ENCODE peak calls at places on chromosomes 7 and 10, in seven cellular contexts. Y is H1, K is K562, D is HCT116, P is GM12878, E is HepG2, S is SK-N-SH. U is an unnamed sample.

GRCh38 chr7:3493499-3493898 is 192.4 kb downstream of the SDK1 start:
- DNase-seq in Y (no peak), K (no peak), D (no peak), P (no peak), E (peak; percentile 9), S (no peak), U (no peak)

GRCh38 chr10:667602-668143 is 21.8 kb downstream of the DIP2C start:
- DNase-seq in Y (peak; percentile 11), K (no peak), D (no peak), P (no peak), E (no peak), S (no peak), U (no peak)

GRCh38 chr7:5584091-5584490 is 160.5 kb upstream of the TNRC18 start:
- DNase-seq in Y (no peak), K (no peak), D (no peak), P (no peak), E (no peak), S (peak; percentile 57), U (no peak)

GRCh38 chr7:128879939-128880746 is 17.5 kb downstream of the ATP6V1F start:
- DNase-seq in Y (peak; percentile 89), K (peak; percentile 87), D (no peak), P (no peak), E (peak; percentile 41), S (peak; percentile 99), U (peak; percentile 93)

GRCh38 chr7:121529003-121529402 is 132.9 kb upstream of the FAM3C start:
- DNase-seq in Y (no peak), K (no peak), D (no peak), P (no peak), E (no peak), S (no peak), U (no peak)

GRCh38 chr10:14487511-14487909 is 156.8 kb upstream of the FRMD4A start:
- DNase-seq in Y (peak; percentile 19), K (no peak), D (no peak), P (no peak), E (no peak), S (no peak), U (no peak)

GRCh38 chr7:112580717-112581435 is 100.1 kb downstream of the LSMEM1 start:
- DNase-seq in Y (no peak), K (no peak), D (no peak), P (no peak), E (no peak), S (no peak), U (no peak)

GRCh38 chr7:131219277-131220041 is 108.2 kb upstream of the MKLN1 start:
- DNase-seq in Y (no peak), K (no peak), D (no peak), P (no peak), E (peak; percentile 37), S (no peak), U (no peak)

GRCh38 chr10:12501851-12502525 is 152.6 kb downstream of the CAMK1D start:
- DNase-seq in Y (peak; percentile 45), K (no peak), D (no peak), P (no peak), E (no peak), S (no peak), U (no peak)

GRCh38 chr10:12502526-12503274 is 153.4 kb downstream of the CAMK1D start:
- DNase-seq in Y (peak; percentile 35), K (no peak), D (no peak), P (no peak), E (no peak), S (no peak), U (no peak)

GRCh38 chr10:12500406-12501303 is 151.3 kb downstream of the CAMK1D start:
- DNase-seq in Y (peak; percentile 19), K (peak; percentile 18), D (no peak), P (no peak), E (no peak), S (no peak), U (no peak)

GRCh38 chr10:12499587-12499986 is 150.2 kb downstream of the CAMK1D start:
- DNase-seq in Y (no peak), K (no peak), D (no peak), P (no peak), E (no peak), S (no peak), U (no peak)

GRCh38 chr10:12501324-12501723 is 152.0 kb downstream of the CAMK1D start:
- DNase-seq in Y (no peak), K (no peak), D (no peak), P (no peak), E (peak; percentile 67), S (no peak), U (no peak)
- TF ChIP-seq JUND in Y (no peak), K (no peak), D (no peak), P (no peak), E (no peak), S (no peak), U (no peak)

GRCh38 chr7:67588631-67589030 is 592.0 kb downstream of the TYW1 start:
- DNase-seq in Y (no peak), K (no peak), D (no peak), P (no peak), E (no peak), S (no peak), U (no peak)

GRCh38 chr7:67593807-67594206 is 597.2 kb downstream of the TYW1 start:
- DNase-seq in Y (no peak), K (no peak), D (no peak), P (no peak), E (no peak), S (no peak), U (no peak)

GRCh38 chr7:67590649-67591048 is 594.0 kb downstream of the TYW1 start:
- DNase-seq in Y (no peak), K (no peak), D (no peak), P (no peak), E (no peak), S (no peak), U (no peak)

DNA sequence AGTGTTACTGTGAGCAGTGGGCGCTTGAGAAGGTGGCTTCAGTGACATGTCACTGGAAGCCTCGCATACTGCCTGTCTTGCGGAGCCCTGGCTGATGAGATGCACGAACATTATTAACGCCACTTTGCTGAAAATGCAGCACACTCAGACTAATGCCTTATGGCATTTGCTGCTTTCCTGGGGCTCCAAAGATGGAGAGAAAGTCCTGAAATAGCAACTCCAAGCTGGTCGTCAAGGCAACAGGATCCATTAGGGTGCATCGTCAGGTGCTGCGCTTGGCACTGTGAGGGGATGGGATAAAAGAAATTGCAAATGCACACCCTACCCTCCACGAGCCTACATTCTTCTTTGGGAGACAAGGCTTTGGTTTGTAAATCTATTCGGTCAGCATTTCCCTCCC is 592.5 kb downstream of the TYW1 start:
- DNase-seq in Y (no peak), K (no peak), D (no peak), P (no peak), E (no peak), S (no peak), U (no peak)
- TF ChIP-seq JUND in Y (no peak), K (no peak), D (no peak), P (no peak), E (no peak), S (no peak), U (no peak)

GRCh38 chr10:70462349-70462984 is 16.1 kb upstream of the PALD1 start:
- DNase-seq in Y (no peak), K (no peak), D (peak; percentile 56), P (no peak), E (no peak), S (peak; percentile 68), U (peak; percentile 15)
- TF ChIP-seq JUND in Y (no peak), K (no peak), D (no peak), P (no peak), E (no peak), S (no peak), U (no peak)

GRCh38 chr10:91683976-91684375 is 51.1 kb upstream of the PPP1R3C start:
- DNase-seq in Y (no peak), K (no peak), D (no peak), P (no peak), E (no peak), S (no peak), U (no peak)
- TF ChIP-seq JUND in Y (no peak), K (no peak), D (no peak), P (no peak), E (no peak), S (peak; percentile 81), U (no peak)

GRCh38 chr10:16187161-16187560 is 249.6 kb upstream of the PTER start:
- DNase-seq in Y (no peak), K (no peak), D (no peak), P (no peak), E (no peak), S (no peak), U (no peak)

GRCh38 chr10:16195178-16195769 is 241.5 kb upstream of the PTER start:
- DNase-seq in Y (no peak), K (no peak), D (no peak), P (peak; percentile 67), E (no peak), S (no peak), U (no peak)

GRCh38 chr10:16195894-16196293 is 240.9 kb upstream of the PTER start:
- DNase-seq in Y (no peak), K (no peak), D (no peak), P (no peak), E (no peak), S (no peak), U (no peak)

GRCh38 chr10:16193241-16193640 is 243.6 kb upstream of the PTER start:
- DNase-seq in Y (no peak), K (no peak), D (no peak), P (no peak), E (no peak), S (no peak), U (no peak)

GRCh38 chr10:16192337-16192736 is 244.5 kb upstream of the PTER start:
- DNase-seq in Y (no peak), K (no peak), D (no peak), P (no peak), E (no peak), S (no peak), U (no peak)
- TF ChIP-seq JUND in Y (no peak), K (no peak), D (no peak), P (no peak), E (no peak), S (no peak), U (no peak)

DNA sequence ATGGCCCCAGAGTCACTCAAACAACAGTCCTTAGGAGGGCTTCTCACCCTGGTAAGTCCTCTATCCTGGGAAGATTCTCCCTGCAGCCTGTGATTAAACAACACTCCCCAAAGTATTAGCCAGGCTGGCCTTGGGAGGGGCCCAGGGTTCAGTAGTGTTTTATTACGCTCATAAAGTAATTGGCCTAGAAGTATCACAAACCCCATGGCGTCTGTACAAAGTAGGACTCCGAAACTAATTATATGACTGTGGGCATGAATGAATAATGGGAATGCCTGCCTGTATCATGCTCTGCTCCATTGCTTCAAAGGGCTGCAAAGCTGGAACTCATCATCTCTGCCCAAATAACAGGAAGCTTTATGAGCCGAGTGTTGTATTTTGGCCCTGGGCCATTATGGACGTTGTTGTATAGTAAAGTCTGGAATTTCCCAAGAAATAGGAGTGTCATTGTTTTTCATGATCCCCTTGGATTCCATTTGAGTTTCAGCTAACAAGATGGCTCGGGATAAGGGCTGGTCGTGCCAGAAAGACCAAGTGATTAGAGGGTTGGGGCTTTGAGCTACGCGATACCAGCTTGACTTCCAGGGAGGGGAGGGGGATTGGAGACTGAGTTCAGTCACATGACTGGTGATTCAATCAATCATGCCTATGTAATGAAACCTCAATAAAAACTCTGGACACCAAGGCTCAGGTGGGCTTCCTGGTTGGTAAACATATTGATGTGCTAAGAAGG is 65.4 kb upstream of the NPTX2 start:
- DNase-seq in Y (no peak), K (no peak), D (no peak), P (no peak), E (no peak), S (no peak), U (no peak)
- TF ChIP-seq JUND in Y (no peak), K (no peak), D (no peak), P (no peak), E (no peak), S (no peak), U (no peak)

U was measured in T47D.